ENCODE peak calls at places on chromosomes 6 and 20, in nine cellular contexts. B is germinal center; E is breast epithelium; N is astrocyte of the hippocampus; F is activated CD4-positive, alpha-beta memory T cell treated with anti-CD3 and anti-CD28 coated beads, Interleukin-2, amount 10 ng/mL, durations not matched to agents 7 days and 5 days; M is NCI-H1930; T is stimulated activated CD4-positive, alpha-beta T cell treated with anti-CD3 and anti-CD28 coated beads, Interleukin-15, amount 100 ng/mL, for 1 hour; R is HTR-8/SVneo; S is cardiac muscle cell. W is an unnamed sample.

GRCh38 chr6:132054525-132054924 is 103.4 kb upstream of the CCN2 start:
- DNase-seq in T (no peak), B (no peak), M (no peak), E (no peak), S (no peak), F (no peak), N (no peak), R (no peak), W (no peak)

GRCh38 chr6:111381126-111381525 is 101.9 kb downstream of the REV3L start:
- DNase-seq in S (no peak), E (no peak), N (no peak), F (no peak), R (no peak), M (no peak), B (no peak), T (no peak), W (no peak)

GRCh38 chr20:17888044-17888443 is 80.5 kb downstream of the SNX5 start:
- DNase-seq in B (no peak), S (no peak), E (peak; percentile 64), N (no peak), M (no peak), R (no peak), F (no peak), T (no peak), W (no peak)

GRCh38 chr6:37576336-37576737 is 76.6 kb upstream of the CCDC167 start:
- DNase-seq in R (peak; percentile 83), M (no peak), S (no peak), T (no peak), B (no peak), E (no peak), F (no peak), N (peak; percentile 62), W (no peak)

GRCh38 chr6:116265081-116265829 is 11.4 kb upstream of the TSPYL4 start:
- DNase-seq in M (no peak), R (no peak), T (no peak), N (no peak), S (no peak), F (no peak), B (no peak), E (no peak), W (no peak)

GRCh38 chr6:123994168-123994567 is 190.5 kb downstream of the NKAIN2 start:
- DNase-seq in M (no peak), B (no peak), S (no peak), N (no peak), R (no peak), T (no peak), E (no peak), F (no peak), W (no peak)

GRCh38 chr20:5486377-5487054 is 169.8 kb upstream of the PROKR2 start:
- DNase-seq in B (no peak), T (no peak), M (no peak), R (no peak), F (no peak), E (no peak), S (no peak), N (no peak), W (no peak)

GRCh38 chr6:36839819-36840379 is 655 bp upstream of the CPNE5 start:
- DNase-seq in N (peak; percentile 66), R (no peak), S (peak; percentile 73), B (peak; percentile 53), F (peak; percentile 36), T (no peak), M (peak; percentile 40), E (no peak), W (peak; percentile 66)

GRCh38 chr20:49668181-49668877 is 45.3 kb downstream of the B4GALT5 start:
- DNase-seq in B (peak; percentile 85), F (peak; percentile 78), T (peak; percentile 14), E (no peak), M (no peak), S (no peak), R (no peak), N (no peak), W (peak; percentile 51)

GRCh38 chr6:14732845-14733757 is 512.8 kb upstream of the JARID2 start:
- DNase-seq in N (peak; percentile 63), R (peak; percentile 47), M (no peak), T (no peak), B (no peak), F (peak; percentile 44), E (no peak), S (no peak), W (no peak)

GRCh38 chr6:88891135-88891845 is 72.1 kb downstream of the RNGTT start:
- DNase-seq in S (no peak), F (no peak), M (no peak), E (no peak), N (no peak), R (no peak), B (no peak), T (no peak), W (no peak)

GRCh38 chr6:75488026-75488425 is 5.6 kb downstream of the FILIP1 start:
- DNase-seq in T (no peak), N (peak; percentile 27), B (no peak), R (no peak), M (no peak), E (no peak), F (no peak), S (no peak), W (no peak)

GRCh38 chr6:132298344-132298949 is 102.8 kb downstream of the MOXD1 start:
- DNase-seq in N (peak; percentile 72), S (peak; percentile 69), T (no peak), B (peak; percentile 29), M (peak; percentile 2), E (no peak), F (peak; percentile 23), R (peak; percentile 8), W (peak; percentile 79)

GRCh38 chr20:58889334-58890072 is 37.0 kb downstream of the GNAS start:
- DNase-seq in N (peak; percentile 35), B (peak; percentile 17), S (peak; percentile 39), E (no peak), T (no peak), M (no peak), R (no peak), F (no peak), W (peak; percentile 25)